ENCODE peak calls at places on chromosomes 13 and 19, in four cellular contexts. One of them, this sample, is unnamed.

GRCh38 chr13:44884076-44884729 is 105.1 kb downstream of the NUFIP1 start:
- DNase-seq in endothelial cell of umbilical vein: peak; percentile 77
- DNase-seq in GM12878: no peak
- DNase-seq in SK-N-SH: no peak
- DNase-seq in this sample: no peak

GRCh38 chr13:99029576-99029975 is 51.7 kb upstream of the DOCK9 start:
- DNase-seq in SK-N-SH: no peak
- DNase-seq in endothelial cell of umbilical vein: no peak
- DNase-seq in GM12878: no peak
- DNase-seq in this sample: no peak

GRCh38 chr19:14080887-14081796 is 4.4 kb downstream of the C19orf67 start:
- DNase-seq in SK-N-SH: peak; percentile 95
- DNase-seq in endothelial cell of umbilical vein: peak; percentile 100
- DNase-seq in GM12878: peak; percentile 99
- DNase-seq in this sample: peak; percentile 100

GRCh38 chr19:12745166-12745897 is 6.3 kb upstream of the BEST2 start:
- DNase-seq in SK-N-SH: no peak
- DNase-seq in GM12878: no peak
- DNase-seq in endothelial cell of umbilical vein: no peak
- DNase-seq in this sample: no peak

GRCh38 chr19:13727798-13728197 is 36.5 kb upstream of the MRI1 start:
- DNase-seq in GM12878: no peak
- DNase-seq in endothelial cell of umbilical vein: no peak
- DNase-seq in SK-N-SH: no peak
- DNase-seq in this sample: no peak

GRCh38 chr19:21482863-21483276 is 22.5 kb upstream of the ZNF429 start:
- DNase-seq in GM12878: no peak
- DNase-seq in SK-N-SH: peak; percentile 81
- DNase-seq in endothelial cell of umbilical vein: peak; percentile 13
- DNase-seq in this sample: peak; percentile 72

GRCh38 chr19:34350161-34350561 is 14.8 kb upstream of the GPI start:
- DNase-seq in endothelial cell of umbilical vein: no peak
- DNase-seq in SK-N-SH: no peak
- DNase-seq in GM12878: no peak
- DNase-seq in this sample: no peak

GRCh38 chr13:91571681-91572080 is 173.3 kb downstream of the GPC5 start:
- DNase-seq in SK-N-SH: no peak
- DNase-seq in endothelial cell of umbilical vein: no peak
- DNase-seq in GM12878: no peak
- DNase-seq in this sample: no peak

GRCh38 chr13:43686557-43686956 is 100.2 kb downstream of the ENOX1 start:
- DNase-seq in GM12878: no peak
- DNase-seq in SK-N-SH: peak; percentile 1
- DNase-seq in endothelial cell of umbilical vein: no peak
- DNase-seq in this sample: peak; percentile 77

GRCh38 chr19:23996549-23996948 is 81.9 kb downstream of the ZNF726 start:
- DNase-seq in endothelial cell of umbilical vein: no peak
- DNase-seq in SK-N-SH: peak; percentile 57
- DNase-seq in GM12878: no peak
- DNase-seq in this sample: no peak

GRCh38 chr19:13195678-13196077 is 45.5 kb downstream of the IER2 start:
- DNase-seq in GM12878: no peak
- DNase-seq in endothelial cell of umbilical vein: no peak
- DNase-seq in SK-N-SH: no peak
- DNase-seq in this sample: no peak

GRCh38 chr19:11375143-11375948 is 880 bp downstream of the SWSAP1 start:
- DNase-seq in SK-N-SH: peak; percentile 60
- DNase-seq in endothelial cell of umbilical vein: peak; percentile 67
- DNase-seq in GM12878: no peak
- DNase-seq in this sample: peak; percentile 84

GRCh38 chr19:10219678-10220077 is 11.5 kb downstream of the S1PR2 start:
- DNase-seq in SK-N-SH: no peak
- DNase-seq in endothelial cell of umbilical vein: no peak
- DNase-seq in GM12878: peak; percentile 88
- DNase-seq in this sample: no peak

GRCh38 chr19:13262450-13262849 is 112.2 kb downstream of the IER2 start:
- DNase-seq in endothelial cell of umbilical vein: peak; percentile 70
- DNase-seq in SK-N-SH: peak; percentile 66
- DNase-seq in GM12878: no peak
- DNase-seq in this sample: no peak

GRCh38 chr13:43861863-43862262 is 17.7 kb downstream of the CCDC122 start:
- DNase-seq in endothelial cell of umbilical vein: no peak
- DNase-seq in GM12878: no peak
- DNase-seq in SK-N-SH: no peak
- DNase-seq in this sample: no peak

GRCh38 chr19:18320865-18321728 is 1.8 kb downstream of the LSM4 start:
- DNase-seq in endothelial cell of umbilical vein: peak; percentile 39
- DNase-seq in SK-N-SH: no peak
- DNase-seq in GM12878: no peak
- DNase-seq in this sample: no peak

GRCh38 chr19:18321729-18322091 is 1.2 kb downstream of the LSM4 start:
- DNase-seq in endothelial cell of umbilical vein: no peak
- DNase-seq in SK-N-SH: peak; percentile 33
- DNase-seq in GM12878: no peak
- DNase-seq in this sample: no peak

GRCh38 chr19:18322759-18323460 is at the start of gene LSM4:
- DNase-seq in endothelial cell of umbilical vein: peak; percentile 98
- DNase-seq in GM12878: peak; percentile 96
- DNase-seq in SK-N-SH: peak; percentile 97
- DNase-seq in this sample: peak; percentile 99

GRCh38 chr19:18319591-18320135 is 3.2 kb downstream of the LSM4 start:
- DNase-seq in SK-N-SH: no peak
- DNase-seq in GM12878: no peak
- DNase-seq in endothelial cell of umbilical vein: no peak
- DNase-seq in this sample: no peak

DNA sequence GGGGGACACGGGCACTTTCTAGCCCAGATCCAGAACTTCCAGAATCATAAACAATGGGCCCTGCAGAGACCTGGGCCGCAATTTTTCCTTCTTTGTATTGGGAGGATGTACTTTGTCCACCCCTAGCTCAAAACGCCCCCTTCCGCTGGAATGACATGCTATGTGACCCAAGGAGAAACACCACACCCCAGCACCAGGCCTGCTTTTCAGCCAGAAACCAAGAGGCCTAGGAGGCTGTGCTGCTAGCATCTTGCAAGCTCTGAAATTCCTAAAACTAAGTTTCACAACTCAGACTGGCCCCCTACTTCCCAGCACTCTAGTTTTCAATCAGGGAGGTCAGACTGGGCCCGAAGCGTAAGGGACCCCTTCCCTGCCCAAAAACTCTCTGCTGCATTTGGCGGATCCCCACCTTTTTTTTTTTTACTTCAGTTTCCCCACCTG is 538 bp downstream of the LSM4 start:
- DNase-seq in GM12878: no peak
- DNase-seq in SK-N-SH: peak; percentile 73
- DNase-seq in endothelial cell of umbilical vein: peak; percentile 34
- DNase-seq in this sample: no peak
- TF ChIP-seq POLR2AphosphoS5 in GM12878: no peak
- TF ChIP-seq POLR2AphosphoS5 in SK-N-SH: no peak
- TF ChIP-seq POLR2AphosphoS5 in endothelial cell of umbilical vein: no peak
- TF ChIP-seq POLR2AphosphoS5 in this sample: no peak

DNA sequence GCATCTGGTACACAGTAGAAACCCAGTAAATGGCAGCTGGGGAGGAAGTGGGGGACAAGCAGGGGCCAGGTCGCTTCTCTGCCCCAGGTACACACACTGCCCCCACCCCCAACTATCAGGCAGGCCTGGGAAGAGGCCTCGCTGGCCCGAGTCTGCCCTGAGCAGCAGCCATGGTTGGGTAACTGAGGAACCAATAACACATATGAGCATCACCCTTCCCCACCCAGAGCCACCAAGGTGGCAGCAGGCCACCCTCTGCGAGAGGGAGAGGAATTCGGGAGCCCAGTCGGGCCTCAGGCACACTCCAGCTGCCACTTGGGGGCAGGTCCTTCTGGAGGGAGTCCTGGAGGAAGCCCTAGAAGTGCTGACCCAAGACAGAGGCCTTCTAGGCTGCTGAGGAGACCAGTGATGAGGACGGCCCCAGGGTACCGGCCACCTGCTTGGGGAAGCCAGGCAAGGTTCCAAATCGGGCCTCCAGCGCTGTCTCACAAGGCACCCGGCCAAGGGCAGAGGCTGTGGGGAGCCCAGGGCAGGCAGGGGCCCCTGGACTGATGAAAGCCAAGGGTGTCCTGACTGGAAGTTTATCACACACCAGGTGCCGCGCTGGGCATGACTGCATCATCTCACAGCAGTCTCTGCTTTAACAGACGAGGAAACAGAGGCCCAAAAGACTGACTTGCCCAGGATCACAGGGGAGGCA is 14.0 kb upstream of the KPTN start:
- DNase-seq in endothelial cell of umbilical vein: no peak
- DNase-seq in GM12878: no peak
- DNase-seq in SK-N-SH: no peak
- DNase-seq in this sample: peak; percentile 62
- H3K36me3 ChIP-seq in endothelial cell of umbilical vein: peaks cover 3% of the 10 kb centered on the region
- H3K36me3 ChIP-seq in GM12878: peaks cover 22% of the 10 kb centered on the region
- H3K36me3 ChIP-seq in SK-N-SH: peaks cover 8% of the 10 kb centered on the region
- H3K36me3 ChIP-seq in this sample: peaks cover 61% of the 10 kb centered on the region

GRCh38 chr19:16367269-16367683 is 42.6 kb downstream of the KLF2 start:
- DNase-seq in SK-N-SH: no peak
- DNase-seq in GM12878: peak; percentile 90
- DNase-seq in endothelial cell of umbilical vein: no peak
- DNase-seq in this sample: peak; percentile 27
- TF ChIP-seq POLR2AphosphoS5 in SK-N-SH: no peak
- TF ChIP-seq POLR2AphosphoS5 in GM12878: no peak
- TF ChIP-seq POLR2AphosphoS5 in endothelial cell of umbilical vein: no peak
- TF ChIP-seq POLR2AphosphoS5 in this sample: no peak

GRCh38 chr13:30652746-30653145 is 35.0 kb downstream of the USPL1 start:
- DNase-seq in GM12878: no peak
- DNase-seq in SK-N-SH: no peak
- DNase-seq in endothelial cell of umbilical vein: no peak
- DNase-seq in this sample: no peak
- H3K36me3 ChIP-seq in GM12878: peaks cover 30% of the 10 kb centered on the region
- H3K36me3 ChIP-seq in SK-N-SH: peaks cover 64% of the 10 kb centered on the region
- H3K36me3 ChIP-seq in endothelial cell of umbilical vein: peaks cover 5% of the 10 kb centered on the region
- H3K36me3 ChIP-seq in this sample: peaks cover 7% of the 10 kb centered on the region

GRCh38 chr19:5661483-5661882 is 18.8 kb downstream of the MICOS13 start:
- DNase-seq in SK-N-SH: no peak
- DNase-seq in GM12878: no peak
- DNase-seq in endothelial cell of umbilical vein: no peak
- DNase-seq in this sample: no peak
- TF ChIP-seq POLR2AphosphoS5 in SK-N-SH: no peak
- TF ChIP-seq POLR2AphosphoS5 in GM12878: no peak
- TF ChIP-seq POLR2AphosphoS5 in endothelial cell of umbilical vein: no peak
- TF ChIP-seq POLR2AphosphoS5 in this sample: no peak

DNA sequence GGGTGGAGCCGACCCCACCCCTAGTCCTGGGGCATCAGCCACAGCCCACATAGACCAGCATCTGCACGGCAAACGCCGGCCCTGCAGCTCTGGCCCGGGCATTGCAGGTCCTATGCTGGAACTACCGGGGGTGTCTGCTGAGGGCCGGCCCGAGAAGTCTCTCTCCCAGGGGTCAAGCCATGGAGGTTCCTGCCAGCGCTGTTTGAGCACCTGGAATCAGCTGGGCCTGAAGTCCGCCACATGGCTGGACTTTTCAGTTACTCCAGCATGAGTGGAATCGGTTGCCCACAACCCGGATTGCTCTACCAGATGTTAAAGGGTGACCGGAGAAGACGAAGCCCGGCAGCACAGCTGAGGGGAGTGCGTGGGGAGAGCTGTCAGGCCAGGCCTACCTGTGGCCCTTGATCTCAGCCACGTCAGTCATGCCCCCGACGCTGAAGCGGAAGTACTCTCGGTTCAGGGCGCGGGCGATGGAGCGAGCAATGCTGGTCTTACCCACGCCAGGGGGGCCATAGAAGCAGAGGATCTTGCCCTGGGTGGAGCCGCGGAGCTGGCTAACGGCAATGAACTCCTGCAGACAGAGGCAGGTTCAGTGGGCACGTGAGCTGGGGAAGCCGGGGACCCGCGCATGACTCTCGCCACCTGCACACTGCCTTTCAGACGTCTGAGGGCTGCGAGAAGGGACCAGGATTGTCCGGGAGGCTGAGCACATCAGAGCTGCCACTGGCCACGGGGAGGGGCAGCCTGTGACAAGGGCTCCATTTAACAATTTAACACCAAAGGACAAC is 8.7 kb downstream of the RPL36 start:
- DNase-seq in SK-N-SH: peak; percentile 42
- DNase-seq in endothelial cell of umbilical vein: no peak
- DNase-seq in GM12878: no peak
- DNase-seq in this sample: peak; percentile 62
- H3K36me3 ChIP-seq in SK-N-SH: peaks cover 15% of the 10 kb centered on the region
- H3K36me3 ChIP-seq in endothelial cell of umbilical vein: peaks cover 8% of the 10 kb centered on the region
- H3K36me3 ChIP-seq in GM12878: peaks cover 15% of the 10 kb centered on the region
- H3K36me3 ChIP-seq in this sample: peaks cover 54% of the 10 kb centered on the region

GRCh38 chr13:110329798-110330461 is 22.8 kb downstream of the COL4A2 start:
- DNase-seq in GM12878: no peak
- DNase-seq in endothelial cell of umbilical vein: no peak
- DNase-seq in SK-N-SH: no peak
- DNase-seq in this sample: peak; percentile 63
- TF ChIP-seq POLR2AphosphoS5 in GM12878: no peak
- TF ChIP-seq POLR2AphosphoS5 in endothelial cell of umbilical vein: no peak
- TF ChIP-seq POLR2AphosphoS5 in SK-N-SH: no peak
- TF ChIP-seq POLR2AphosphoS5 in this sample: no peak

This sample was measured in sigmoid colon.